ENCODE peak calls at places on chromosomes 2 and 18, in six cellular contexts. M is uterus; T is activated T-helper 1 cell treated with anti-CD3 and anti-CD28 coated beads, Interleukin-12 subunit alpha, Interleukin-12 subunit beta, Interleukin-2, Interleukin-4 antibody, amounts not matched to agents 30 ng/mL and 10 ng/mL and 1 ng/mL, durations not matched to agents 14 hours and 24 hours and 36 hours; I is foreskin fibroblast; L is sciatic nerve; A is cardiac septum. S is an unnamed sample.

GRCh38 chr18:63071566-63072175 is 247.9 kb downstream of the BCL2 start:
- DNase-seq in M (no peak), T (no peak), I (no peak), L (no peak), A (no peak), S (no peak)

GRCh38 chr2:225337183-225337582 is 62.3 kb upstream of the NYAP2 start:
- DNase-seq in M (no peak), T (no peak), I (peak; percentile 79), L (no peak), A (no peak), S (peak; percentile 23)

GRCh38 chr2:180892081-180892480 is 88.3 kb upstream of the UBE2E3 start:
- DNase-seq in M (no peak), T (no peak), I (no peak), L (no peak), A (no peak), S (no peak)

GRCh38 chr2:101205521-101205998 is 47.1 kb upstream of the CNOT11 start:
- DNase-seq in M (peak; percentile 49), T (peak; percentile 18), I (peak; percentile 92), L (peak; percentile 71), A (no peak), S (peak; percentile 83)

GRCh38 chr18:23337599-23338444 is 115.3 kb upstream of the RIOK3 start:
- DNase-seq in M (no peak), T (no peak), I (no peak), L (no peak), A (no peak), S (no peak)

GRCh38 chr2:20603791-20604190 is 47.1 kb downstream of the HS1BP3 start:
- DNase-seq in M (peak; percentile 12), T (no peak), I (no peak), L (peak; percentile 42), A (peak; percentile 61), S (no peak)

GRCh38 chr18:26190506-26190905 is 35.7 kb upstream of the TAF4B start:
- DNase-seq in M (no peak), T (peak; percentile 22), I (no peak), L (no peak), A (no peak), S (no peak)

GRCh38 chr2:69932596-69932922 is 17.6 kb downstream of the MXD1 start:
- DNase-seq in M (no peak), T (no peak), I (peak; percentile 15), L (no peak), A (no peak), S (no peak)

S was measured in AG08396.